ENCODE peak calls at places on chromosomes 12 and 14, in six cellular contexts. One of them, this sample, is unnamed.

GRCh38 chr14:99564256-99564902 is 39.6 kb downstream of the CCDC85C start:
- DNase-seq in ELF-1: no peak
- DNase-seq in sciatic nerve: no peak
- DNase-seq in CD4-positive, alpha-beta T cell: no peak
- DNase-seq in germinal center: no peak
- DNase-seq in stimulated activated CD4-positive, alpha-beta T cell treated with anti-CD3 and anti-CD28 coated beads, Interleukin-15, amount 100 ng/mL, for 1 hour: no peak
- DNase-seq in this sample: peak

GRCh38 chr14:37257651-37258050 is 59.9 kb downstream of the MIPOL1 start:
- DNase-seq in ELF-1: no peak
- DNase-seq in sciatic nerve: no peak
- DNase-seq in CD4-positive, alpha-beta T cell: no peak
- DNase-seq in germinal center: no peak
- DNase-seq in stimulated activated CD4-positive, alpha-beta T cell treated with anti-CD3 and anti-CD28 coated beads, Interleukin-15, amount 100 ng/mL, for 1 hour: no peak
- DNase-seq in this sample: no peak

GRCh38 chr12:132345555-132346200 is 16.3 kb upstream of the GALNT9 start:
- DNase-seq in ELF-1: no peak
- DNase-seq in sciatic nerve: no peak
- DNase-seq in CD4-positive, alpha-beta T cell: no peak
- DNase-seq in germinal center: no peak
- DNase-seq in stimulated activated CD4-positive, alpha-beta T cell treated with anti-CD3 and anti-CD28 coated beads, Interleukin-15, amount 100 ng/mL, for 1 hour: no peak
- DNase-seq in this sample: no peak

GRCh38 chr14:24259282-24260025 is 3.5 kb downstream of the TGM1 start:
- DNase-seq in ELF-1: no peak
- DNase-seq in sciatic nerve: no peak
- DNase-seq in CD4-positive, alpha-beta T cell: no peak
- DNase-seq in germinal center: no peak
- DNase-seq in stimulated activated CD4-positive, alpha-beta T cell treated with anti-CD3 and anti-CD28 coated beads, Interleukin-15, amount 100 ng/mL, for 1 hour: no peak
- DNase-seq in this sample: no peak

GRCh38 chr12:92784356-92784755 is 81.6 kb downstream of the PLEKHG7 start:
- DNase-seq in ELF-1: no peak
- DNase-seq in sciatic nerve: no peak
- DNase-seq in CD4-positive, alpha-beta T cell: no peak
- DNase-seq in germinal center: no peak
- DNase-seq in stimulated activated CD4-positive, alpha-beta T cell treated with anti-CD3 and anti-CD28 coated beads, Interleukin-15, amount 100 ng/mL, for 1 hour: no peak
- DNase-seq in this sample: no peak

GRCh38 chr12:47094804-47095203 is 15.0 kb upstream of the AMIGO2 start:
- DNase-seq in ELF-1: no peak
- DNase-seq in sciatic nerve: no peak
- DNase-seq in CD4-positive, alpha-beta T cell: no peak
- DNase-seq in germinal center: no peak
- DNase-seq in stimulated activated CD4-positive, alpha-beta T cell treated with anti-CD3 and anti-CD28 coated beads, Interleukin-15, amount 100 ng/mL, for 1 hour: no peak
- DNase-seq in this sample: no peak

GRCh38 chr14:61894452-61895077 is 132.3 kb downstream of the SNAPC1 start:
- DNase-seq in ELF-1: peak
- DNase-seq in sciatic nerve: peak
- DNase-seq in CD4-positive, alpha-beta T cell: peak
- DNase-seq in germinal center: peak
- DNase-seq in stimulated activated CD4-positive, alpha-beta T cell treated with anti-CD3 and anti-CD28 coated beads, Interleukin-15, amount 100 ng/mL, for 1 hour: no peak
- DNase-seq in this sample: peak

GRCh38 chr12:52005903-52006703 is 643 bp upstream of the TAMALIN start:
- DNase-seq in ELF-1: peak
- DNase-seq in sciatic nerve: peak
- DNase-seq in CD4-positive, alpha-beta T cell: no peak
- DNase-seq in germinal center: peak
- DNase-seq in stimulated activated CD4-positive, alpha-beta T cell treated with anti-CD3 and anti-CD28 coated beads, Interleukin-15, amount 100 ng/mL, for 1 hour: no peak
- DNase-seq in this sample: peak

GRCh38 chr12:106149096-106149784 is 10.5 kb upstream of the NUAK1 start:
- DNase-seq in ELF-1: peak
- DNase-seq in sciatic nerve: no peak
- DNase-seq in CD4-positive, alpha-beta T cell: no peak
- DNase-seq in germinal center: no peak
- DNase-seq in stimulated activated CD4-positive, alpha-beta T cell treated with anti-CD3 and anti-CD28 coated beads, Interleukin-15, amount 100 ng/mL, for 1 hour: no peak
- DNase-seq in this sample: no peak

GRCh38 chr14:101110729-101111619 is 207.5 kb upstream of the RTL1 start:
- DNase-seq in ELF-1: no peak
- DNase-seq in sciatic nerve: peak
- DNase-seq in CD4-positive, alpha-beta T cell: no peak
- DNase-seq in germinal center: no peak
- DNase-seq in stimulated activated CD4-positive, alpha-beta T cell treated with anti-CD3 and anti-CD28 coated beads, Interleukin-15, amount 100 ng/mL, for 1 hour: no peak
- DNase-seq in this sample: no peak